ENCODE peak calls at places on chromosome 19, in five cellular contexts. D is upper lobe of left lung, W is prostate gland, A is breast epithelium, Z is HCT116. X is an unnamed sample. For H3K4me1 and H3K27me3, the result is how much of the 10 kb centered on the place peaks cover.

GRCh38 chr19:17323973-17324327 is 10.7 kb downstream of the ANO8 start:
- DNase-seq in D (no peak), W (no peak), A (no peak), Z (no peak), X (no peak)

GRCh38 chr19:52935434-52935833 is 12.2 kb upstream of the ZNF888 start:
- DNase-seq in D (no peak), W (no peak), A (no peak), Z (no peak), X (no peak)

GRCh38 chr19:43639507-43640423 is at the start of gene CADM4:
- DNase-seq in D (peak), W (peak), A (peak), Z (no peak), X (no peak)

GRCh38 chr19:3585301-3586123 is at the start of gene GIPC3:
- DNase-seq in D (no peak), W (no peak), A (no peak), Z (no peak), X (no peak)

GRCh38 chr19:9431475-9431874 is 3.9 kb downstream of the ZNF266 start:
- DNase-seq in D (no peak), W (no peak), A (no peak), Z (no peak), X (no peak)

GRCh38 chr19:14519860-14520407 is 1.7 kb upstream of the DNAJB1 start:
- DNase-seq in D (peak), W (no peak), A (no peak), Z (peak), X (no peak)

GRCh38 chr19:29545866-29546582 is 20.2 kb downstream of the VSTM2B start:
- DNase-seq in D (peak), W (no peak), A (no peak), Z (no peak), X (no peak)

GRCh38 chr19:31144069-31144468 is 205.2 kb downstream of the TSHZ3 start:
- DNase-seq in D (no peak), W (no peak), A (no peak), Z (no peak), X (no peak)

GRCh38 chr19:18898081-18898532 is 2.1 kb upstream of the CERS1 start:
- DNase-seq in D (no peak), W (no peak), A (no peak), Z (no peak), X (no peak)

GRCh38 chr19:29422047-29422446 is 103.7 kb upstream of the VSTM2B start:
- DNase-seq in D (no peak), W (no peak), A (no peak), Z (no peak), X (no peak)

GRCh38 chr19:47280183-47280797 is 5.6 kb downstream of the INAFM1 start:
- DNase-seq in D (no peak), W (no peak), A (no peak), Z (no peak), X (no peak)

GRCh38 chr19:1355258-1355973 is 28.3 kb upstream of the NDUFS7 start:
- DNase-seq in D (peak), W (no peak), A (no peak), Z (no peak), X (no peak)

GRCh38 chr19:3969435-3970312 is 1.2 kb downstream of the DAPK3 start:
- DNase-seq in D (peak), W (no peak), A (peak), Z (no peak), X (no peak)

GRCh38 chr19:3146677-3147100 is 10.9 kb downstream of the GNA15 start:
- DNase-seq in D (peak), W (no peak), A (no peak), Z (no peak), X (no peak)

GRCh38 chr19:7500811-7501450 is 12.1 kb upstream of the PEX11G start:
- DNase-seq in D (no peak), W (peak), A (no peak), Z (peak), X (no peak)

GRCh38 chr19:51514866-51515481 is 13.4 kb upstream of the SIGLEC12 start:
- DNase-seq in D (no peak), W (no peak), A (no peak), Z (peak), X (peak)

GRCh38 chr19:58063712-58064111 is 4.6 kb downstream of the ZNF135 start:
- DNase-seq in D (no peak), W (no peak), A (no peak), Z (no peak), X (no peak)

GRCh38 chr19:7355151-7355845 is 6.6 kb downstream of the ARHGEF18 start:
- DNase-seq in D (no peak), W (no peak), A (no peak), Z (no peak), X (no peak)

GRCh38 chr19:32876236-32876918 is 6.8 kb upstream of the SLC7A9 start:
- DNase-seq in D (no peak), W (no peak), A (no peak), Z (no peak), X (no peak)

GRCh38 chr19:32874605-32875004 is 5.0 kb upstream of the SLC7A9 start:
- DNase-seq in D (no peak), W (no peak), A (no peak), Z (no peak), X (no peak)

GRCh38 chr19:32873560-32873959 is 4.0 kb upstream of the SLC7A9 start:
- DNase-seq in D (no peak), W (no peak), A (peak), Z (no peak), X (no peak)

GRCh38 chr19:32876919-32877285 is 7.3 kb upstream of the SLC7A9 start:
- DNase-seq in D (no peak), W (no peak), A (no peak), Z (no peak), X (no peak)

GRCh38 chr19:32875428-32875827 is 5.9 kb upstream of the SLC7A9 start:
- DNase-seq in D (no peak), W (no peak), A (peak), Z (no peak), X (no peak)
- H3K4me1 ChIP-seq in D (under half), W (under half), A (under half), Z (under half), X (under half)

DNA sequence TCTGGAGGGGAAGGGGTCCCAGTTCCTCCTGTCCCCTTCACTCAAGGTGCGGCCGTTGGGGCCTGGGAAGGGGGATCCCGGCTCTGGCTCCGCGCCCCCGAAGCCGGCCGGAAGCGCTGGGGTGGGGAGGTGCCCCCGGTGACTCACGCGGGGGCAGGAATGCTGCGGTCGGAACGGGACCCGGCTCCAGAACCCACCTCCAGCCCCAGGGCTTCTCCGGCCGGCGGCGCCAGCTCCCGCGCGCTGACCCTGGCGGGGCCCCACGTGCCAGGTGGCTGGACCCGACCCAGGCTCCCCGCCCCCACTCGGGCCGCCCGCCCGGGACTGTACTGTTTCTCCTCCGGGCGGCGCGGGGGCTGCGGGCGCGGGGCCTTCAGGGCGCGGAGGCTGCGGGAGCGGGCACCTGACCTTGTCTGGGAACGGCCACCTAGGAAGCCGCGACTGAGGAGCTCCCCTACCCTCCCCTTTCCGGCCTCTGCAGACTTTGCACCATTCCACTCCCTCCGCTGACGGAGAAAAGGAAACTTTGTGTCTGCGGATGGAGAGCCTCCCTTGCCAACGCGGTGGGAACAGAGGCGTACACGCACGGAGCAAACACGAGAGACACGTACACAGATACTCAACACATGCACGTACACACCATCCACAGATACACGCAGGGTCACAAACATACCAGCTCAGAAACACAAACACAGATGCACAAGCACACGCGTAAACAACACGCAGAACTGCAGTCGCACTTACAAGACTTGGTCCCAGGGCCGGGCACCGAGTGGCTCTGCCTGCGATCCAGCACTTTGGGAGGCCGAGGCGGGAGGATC is 7.2 kb downstream of the AXL start:
- DNase-seq in D (peak), W (peak), A (peak), Z (peak), X (no peak)
- TF ChIP-seq POLR2AphosphoS5 in D (no peak), W (no peak), A (peak), Z (peak), X (peak)

GRCh38 chr19:46080561-46080960 is 39.8 kb upstream of the IGFL4 start:
- DNase-seq in D (no peak), W (no peak), A (no peak), Z (no peak), X (no peak)

GRCh38 chr19:46076031-46076880 is 35.5 kb upstream of the IGFL4 start:
- DNase-seq in D (no peak), W (no peak), A (no peak), Z (no peak), X (no peak)

GRCh38 chr19:46077815-46078167 is 37.0 kb upstream of the IGFL4 start:
- DNase-seq in D (no peak), W (no peak), A (no peak), Z (no peak), X (no peak)

GRCh38 chr19:46073268-46073922 is 32.6 kb upstream of the IGFL4 start:
- DNase-seq in D (no peak), W (no peak), A (no peak), Z (no peak), X (no peak)

GRCh38 chr19:46076951-46077814 is 36.4 kb upstream of the IGFL4 start:
- DNase-seq in D (no peak), W (peak), A (peak), Z (peak), X (no peak)
- H3K27me3 ChIP-seq in D (under half), W (under half), A (under half), Z (half or more), X (under half)

GRCh38 chr19:16143399-16144215 is at the start of gene HSH2D:
- DNase-seq in D (peak), W (peak), A (peak), Z (peak), X (no peak)

GRCh38 chr19:16144216-16144581 is 714 bp downstream of the HSH2D start:
- DNase-seq in D (no peak), W (no peak), A (no peak), Z (no peak), X (no peak)

GRCh38 chr19:16146112-16146511 is 2.6 kb downstream of the HSH2D start:
- DNase-seq in D (no peak), W (no peak), A (no peak), Z (no peak), X (no peak)

GRCh38 chr19:16153582-16154336 is 10.3 kb downstream of the HSH2D start:
- DNase-seq in D (no peak), W (no peak), A (no peak), Z (peak), X (no peak)

DNA sequence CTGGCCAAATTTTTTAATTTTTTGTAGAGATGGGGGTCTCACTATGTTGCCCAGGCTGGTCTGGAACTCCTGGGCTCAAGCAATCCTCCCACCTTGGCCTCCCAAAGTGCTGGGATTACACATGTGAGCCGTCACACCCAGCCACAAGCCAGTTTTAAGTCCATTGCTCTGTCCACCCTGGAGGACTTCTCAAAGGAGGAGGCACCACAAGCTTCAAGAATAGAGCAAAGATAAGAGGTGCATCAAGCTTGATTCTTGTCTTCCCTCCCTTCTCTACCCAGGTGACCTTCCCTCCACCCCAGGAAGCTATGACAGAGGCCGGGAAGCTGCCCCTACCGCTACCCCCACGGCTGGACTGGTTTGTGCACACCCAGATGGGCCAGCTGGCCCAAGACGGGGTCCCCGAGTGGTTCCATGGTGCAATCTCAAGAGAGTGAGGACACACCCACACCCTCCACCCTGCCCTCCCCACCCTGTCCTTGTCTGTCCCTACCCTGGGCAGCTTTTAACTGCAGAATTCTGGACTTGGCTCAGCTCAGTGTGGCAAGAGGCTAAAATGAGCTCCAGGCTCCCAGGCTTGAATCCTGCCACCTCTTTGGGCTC is 5.1 kb downstream of the HSH2D start:
- DNase-seq in D (no peak), W (no peak), A (no peak), Z (no peak), X (no peak)
- H3K4me1 ChIP-seq in D (under half), W (under half), A (under half), Z (under half), X (under half)

DNA sequence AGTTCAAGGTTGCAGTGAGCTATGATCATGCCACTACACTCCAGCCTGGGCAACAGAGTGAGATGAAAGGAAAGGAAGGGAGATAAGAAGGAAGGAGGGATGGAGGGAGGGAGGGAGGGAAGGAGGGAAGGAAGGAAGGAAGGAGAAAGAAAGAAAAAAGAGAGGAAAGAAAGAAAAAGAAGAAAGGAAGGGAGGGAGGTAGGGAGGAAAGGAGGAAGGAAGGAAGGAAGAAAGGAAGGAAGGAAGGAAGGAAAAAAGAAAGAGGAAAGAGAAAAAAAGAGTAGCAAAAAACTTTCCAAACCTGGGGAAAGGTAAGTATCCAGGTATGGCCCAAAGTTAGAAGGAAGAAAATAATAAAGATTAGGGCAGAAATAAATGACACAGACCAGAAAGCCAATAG is 7.1 kb downstream of the ZFP14 start:
- DNase-seq in D (no peak), W (no peak), A (no peak), Z (no peak), X (no peak)
- TF ChIP-seq POLR2AphosphoS5 in D (no peak), W (no peak), A (no peak), Z (no peak), X (no peak)

GRCh38 chr19:12838893-12839656 is 760 bp downstream of the MAST1 start:
- DNase-seq in D (no peak), W (no peak), A (no peak), Z (no peak), X (no peak)
- H3K27me3 ChIP-seq in D (under half), W (under half), A (under half), Z (under half), X (half or more)

DNA sequence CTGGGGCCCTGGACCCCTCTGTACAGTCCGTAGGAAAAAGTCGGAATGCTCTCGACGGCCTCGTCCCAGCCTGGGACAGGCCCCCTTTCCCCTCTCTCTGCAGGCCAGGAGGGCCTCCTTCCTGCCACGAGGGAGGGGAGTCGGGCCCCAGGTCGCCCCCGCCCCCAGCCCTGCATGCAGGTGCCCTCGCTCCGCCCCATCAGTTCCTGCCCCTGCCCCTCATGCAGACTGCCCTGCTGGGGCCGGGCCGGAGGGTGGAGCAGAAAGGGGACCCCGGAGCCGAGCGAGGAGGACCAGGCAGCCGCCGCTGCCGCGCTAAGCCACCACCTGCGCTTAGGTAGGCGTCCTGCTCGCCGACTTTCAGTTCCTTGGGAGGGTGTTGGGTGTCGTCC is 7.3 kb downstream of the LYL1 start:
- DNase-seq in D (peak), W (no peak), A (no peak), Z (no peak), X (no peak)
- H3K4me1 ChIP-seq in D (half or more), W (under half), A (under half), Z (under half), X (half or more)

GRCh38 chr19:11115042-11115441 is 25.8 kb downstream of the LDLR start:
- DNase-seq in D (no peak), W (no peak), A (no peak), Z (no peak), X (no peak)
- TF ChIP-seq POLR2AphosphoS5 in D (no peak), W (no peak), A (no peak), Z (no peak), X (no peak)

DNA sequence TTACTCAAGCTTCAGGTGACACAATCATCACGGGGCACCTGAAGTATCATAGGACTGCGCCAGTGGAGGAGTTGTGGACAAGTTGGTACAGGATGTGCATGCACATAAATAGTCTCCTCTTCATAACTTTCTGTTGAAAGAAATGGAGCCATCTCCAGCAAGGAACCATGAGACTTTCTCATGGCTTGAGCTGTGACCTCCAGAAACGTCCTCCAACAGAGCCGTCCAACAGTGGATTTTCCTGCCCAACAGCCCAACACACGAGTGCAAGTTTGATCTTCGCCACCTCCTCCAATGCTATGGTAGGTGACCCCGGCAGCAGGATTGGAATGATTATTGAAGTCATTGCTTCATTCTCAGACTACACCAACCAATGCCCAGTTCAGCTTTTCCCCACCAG is 105.1 kb upstream of the ZNF507 start:
- DNase-seq in D (no peak), W (no peak), A (no peak), Z (no peak), X (no peak)
- H3K27me3 ChIP-seq in D (under half), W (under half), A (under half), Z (under half), X (under half)